ENCODE peak calls at places on chromosomes 16 and 17, in six cellular contexts. M, X, I, R, F and S are unnamed samples.

GRCh38 chr17:5516060-5516792 is 29.9 kb downstream of the MIS12 start:
- DNase-seq in M (no peak), R (peak), F (no peak), X (no peak), I (peak), S (no peak)

GRCh38 chr16:60655514-60656153 is 1380.6 kb downstream of the CDH8 start:
- DNase-seq in R (peak), F (no peak), I (no peak), M (no peak), X (no peak), S (no peak)

GRCh38 chr17:4229627-4230026 is 34.2 kb downstream of the ANKFY1 start:
- DNase-seq in R (peak), M (no peak), I (peak), F (no peak), X (no peak), S (no peak)

GRCh38 chr17:72122668-72123495 is 2.1 kb downstream of the SOX9 start:
- DNase-seq in M (no peak), R (peak), X (peak), I (no peak), F (no peak), S (no peak)

GRCh38 chr17:64400644-64401043 is 10.0 kb upstream of the PECAM1 start:
- DNase-seq in I (no peak), R (no peak), M (no peak), X (no peak), F (no peak), S (no peak)

GRCh38 chr17:604719-605118 is 109.9 kb downstream of the VPS53 start:
- DNase-seq in M (no peak), F (no peak), X (no peak), I (no peak), R (no peak), S (no peak)

GRCh38 chr16:19884021-19884485 is 595 bp downstream of the GPRC5B start:
- DNase-seq in F (no peak), I (no peak), X (no peak), R (peak), M (no peak), S (peak)

GRCh38 chr16:27315333-27316037 is 1.7 kb downstream of the IL4R start:
- DNase-seq in R (peak), M (no peak), F (no peak), I (peak), X (no peak), S (no peak)

GRCh38 chr17:63817736-63818385 is 9.4 kb upstream of the PSMC5 start:
- DNase-seq in I (no peak), R (no peak), F (no peak), M (no peak), X (no peak), S (no peak)

GRCh38 chr16:88886915-88887521 is 20.6 kb upstream of the PABPN1L start:
- DNase-seq in X (no peak), M (no peak), R (no peak), I (no peak), F (no peak), S (no peak)

GRCh38 chr17:17750881-17751280 is 69.6 kb downstream of the RAI1 start:
- DNase-seq in R (no peak), X (no peak), F (peak), I (no peak), M (no peak), S (no peak)

GRCh38 chr16:28186752-28187151 is 25.0 kb downstream of the XPO6 start:
- DNase-seq in I (no peak), X (peak), M (no peak), R (peak), F (no peak), S (no peak)

GRCh38 chr17:77382966-77383612 is 242.3 kb downstream of the SEC14L1 start:
- DNase-seq in M (no peak), F (no peak), R (peak), X (no peak), I (no peak), S (peak)

GRCh38 chr16:90010676-90011075 is 8.6 kb downstream of the DBNDD1 start:
- DNase-seq in I (no peak), R (no peak), F (no peak), X (no peak), M (no peak), S (no peak)

GRCh38 chr17:20315821-20316220 is 151.5 kb downstream of the LGALS9B start:
- DNase-seq in X (no peak), R (no peak), F (no peak), M (no peak), I (no peak), S (peak)

GRCh38 chr16:49632798-49633189 is 223.1 kb downstream of the ZNF423 start:
- DNase-seq in M (no peak), R (no peak), I (no peak), X (no peak), F (no peak), S (no peak)